ENCODE peak calls at places on chromosomes 12 and 14, in five cellular contexts. N is lower lobe of right lung, L is mucosa of descending colon, Y is psoas muscle, M is RWPE2. G is an unnamed sample.

GRCh38 chr12:108734200-108734906 is 3.0 kb upstream of the CORO1C start:
- DNase-seq in N (no peak), L (no peak), Y (no peak), M (peak), G (no peak)

GRCh38 chr12:132140918-132141841 is 2.9 kb downstream of the DDX51 start:
- DNase-seq in N (no peak), L (peak), Y (no peak), M (peak), G (no peak)

GRCh38 chr14:93683241-93683640 is 105.0 kb downstream of the PRIMA1 start:
- DNase-seq in N (no peak), L (no peak), Y (no peak), M (no peak), G (no peak)

GRCh38 chr14:97603201-97603600 is 806.0 kb downstream of the VRK1 start:
- DNase-seq in N (no peak), L (peak), Y (no peak), M (no peak), G (no peak)

GRCh38 chr14:61653507-61653906 is 41.8 kb upstream of the HIF1A start:
- DNase-seq in N (no peak), L (no peak), Y (no peak), M (peak), G (peak)

GRCh38 chr14:39873793-39874192 is 441.6 kb upstream of the FBXO33 start:
- DNase-seq in N (no peak), L (no peak), Y (no peak), M (no peak), G (no peak)

GRCh38 chr12:123660328-123660727 is 10.6 kb upstream of the TCTN2 start:
- DNase-seq in N (no peak), L (no peak), Y (no peak), M (no peak), G (no peak)

GRCh38 chr12:16939871-16940306 is 333.9 kb upstream of the LMO3 start:
- DNase-seq in N (peak), L (peak), Y (no peak), M (no peak), G (peak)

GRCh38 chr14:75558440-75558839 is 20.0 kb upstream of the FLVCR2 start:
- DNase-seq in N (no peak), L (no peak), Y (no peak), M (no peak), G (no peak)

GRCh38 chr12:47023311-47023710 is 56.1 kb upstream of the PCED1B start:
- DNase-seq in N (no peak), L (no peak), Y (no peak), M (no peak), G (no peak)

GRCh38 chr14:61764342-61765122 is 2.3 kb downstream of the SNAPC1 start:
- DNase-seq in N (no peak), L (no peak), Y (no peak), M (no peak), G (no peak)

GRCh38 chr14:70698288-70698687 is 56.6 kb downstream of the TTC9 start:
- DNase-seq in N (no peak), L (no peak), Y (no peak), M (no peak), G (no peak)

GRCh38 chr12:91432079-91432478 is 249.5 kb upstream of the DCN start:
- DNase-seq in N (no peak), L (no peak), Y (no peak), M (no peak), G (no peak)

GRCh38 chr12:79344855-79345840 is 345.6 kb downstream of the PAWR start:
- DNase-seq in N (no peak), L (no peak), Y (no peak), M (no peak), G (no peak)

GRCh38 chr12:76790564-76791552 is 26.9 kb downstream of the ZDHHC17 start:
- DNase-seq in N (no peak), L (no peak), Y (no peak), M (no peak), G (no peak)

GRCh38 chr12:13534645-13535398 is 338.3 kb downstream of the EMP1 start:
- DNase-seq in N (peak), L (no peak), Y (peak), M (no peak), G (peak)

GRCh38 chr12:116045158-116045557 is 232.3 kb downstream of the MED13L start:
- DNase-seq in N (no peak), L (no peak), Y (no peak), M (no peak), G (no peak)

GRCh38 chr14:35963209-35963608 is 137.1 kb downstream of the BRMS1L start:
- DNase-seq in N (no peak), L (no peak), Y (no peak), M (no peak), G (no peak)

GRCh38 chr14:66078031-66078430 is 408.1 kb upstream of the CCDC196 start:
- DNase-seq in N (no peak), L (no peak), Y (no peak), M (no peak), G (no peak)

GRCh38 chr14:61563880-61564622 is 131.3 kb upstream of the HIF1A start:
- DNase-seq in N (no peak), L (no peak), Y (no peak), M (no peak), G (no peak)

GRCh38 chr12:5227722-5228274 is 184.1 kb downstream of the KCNA5 start:
- DNase-seq in N (no peak), L (no peak), Y (no peak), M (no peak), G (no peak)

GRCh38 chr14:60722836-60723217 is 1.3 kb downstream of the SIX4 start:
- DNase-seq in N (no peak), L (no peak), Y (peak), M (peak), G (no peak)

GRCh38 chr12:122726056-122726558 is 4.5 kb downstream of the HCAR1 start:
- DNase-seq in N (no peak), L (no peak), Y (no peak), M (no peak), G (no peak)

GRCh38 chr12:65742481-65742971 is 81.8 kb upstream of the HMGA2 start:
- DNase-seq in N (no peak), L (no peak), Y (no peak), M (no peak), G (no peak)

GRCh38 chr12:51852404-51853137 is 4.1 kb upstream of the FIGNL2 start:
- DNase-seq in N (no peak), L (no peak), Y (no peak), M (no peak), G (no peak)

GRCh38 chr12:77723308-77723707 is 107.4 kb upstream of the NAV3 start:
- DNase-seq in N (no peak), L (no peak), Y (no peak), M (no peak), G (no peak)

GRCh38 chr14:92492261-92492660 is 21.3 kb upstream of the RIN3 start:
- DNase-seq in N (no peak), L (no peak), Y (no peak), M (peak), G (no peak)

GRCh38 chr12:68056300-68056699 is 67.1 kb downstream of the IFNG-AS1 start:
- DNase-seq in N (no peak), L (no peak), Y (no peak), M (no peak), G (no peak)

GRCh38 chr14:24160499-24160849 is 591 bp upstream of the IRF9 start:
- DNase-seq in N (no peak), L (no peak), Y (no peak), M (no peak), G (no peak)
- H3K4me3 ChIP-seq in N (no peak), L (no peak), Y (no peak), M (no peak), G (no peak)

GRCh38 chr12:120724720-120725119 is 906 bp upstream of the ACADS start:
- DNase-seq in N (no peak), L (no peak), Y (no peak), M (no peak), G (no peak)

GRCh38 chr12:120726961-120727360 is 1.3 kb downstream of the ACADS start:
- DNase-seq in N (peak), L (no peak), Y (no peak), M (no peak), G (no peak)

GRCh38 chr12:120725659-120726509 is at the start of gene ACADS:
- DNase-seq in N (peak), L (peak), Y (peak), M (peak), G (peak)

GRCh38 chr12:120725151-120725658 is 421 bp upstream of the ACADS start:
- DNase-seq in N (no peak), L (no peak), Y (no peak), M (no peak), G (no peak)

DNA sequence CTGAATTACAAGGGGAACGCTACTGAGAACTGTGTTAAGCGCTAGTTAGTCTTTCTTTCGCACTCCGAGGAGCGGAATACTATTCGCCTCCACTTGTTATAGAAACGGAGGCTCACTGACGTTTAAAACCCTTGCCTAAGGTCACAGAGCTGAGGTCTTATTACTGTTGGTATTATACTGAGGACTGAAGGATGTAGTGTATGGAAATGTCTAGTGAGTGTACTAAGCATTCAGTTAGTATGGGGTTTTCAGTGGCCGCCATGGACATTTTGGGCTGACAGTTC is 826 bp downstream of the ACADS start:
- DNase-seq in N (peak), L (no peak), Y (no peak), M (no peak), G (no peak)
- H3K4me3 ChIP-seq in N (peak), L (peak), Y (peak), M (no peak), G (peak)

GRCh38 chr12:20476551-20476950 is 108.2 kb downstream of the PDE3A start:
- DNase-seq in N (no peak), L (no peak), Y (no peak), M (no peak), G (no peak)

GRCh38 chr12:20477691-20478090 is 109.4 kb downstream of the PDE3A start:
- DNase-seq in N (no peak), L (no peak), Y (no peak), M (no peak), G (no peak)

GRCh38 chr12:20474443-20474842 is 106.1 kb downstream of the PDE3A start:
- DNase-seq in N (no peak), L (no peak), Y (no peak), M (no peak), G (no peak)

GRCh38 chr12:20473133-20473532 is 104.8 kb downstream of the PDE3A start:
- DNase-seq in N (no peak), L (no peak), Y (no peak), M (no peak), G (no peak)

DNA sequence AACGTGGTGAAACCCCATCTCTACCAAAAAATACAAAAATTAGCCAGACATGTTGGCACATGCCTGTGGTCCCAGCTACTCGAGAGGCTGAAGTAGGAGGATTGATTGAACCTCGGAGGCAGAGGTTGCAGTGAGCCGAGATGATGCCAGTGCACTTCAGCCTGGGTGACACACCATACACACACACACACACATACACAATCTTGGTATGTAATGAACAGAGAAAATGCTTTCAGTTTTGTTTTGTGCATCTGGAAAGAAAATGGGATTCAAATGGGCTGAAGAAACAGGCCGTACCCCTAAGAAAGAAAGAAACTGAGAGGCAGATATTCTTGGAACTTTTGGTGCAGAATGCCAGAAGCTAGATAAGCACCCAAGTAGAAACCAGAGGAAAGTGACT is 107.2 kb downstream of the PDE3A start:
- DNase-seq in N (no peak), L (no peak), Y (no peak), M (no peak), G (no peak)
- H3K4me3 ChIP-seq in N (no peak), L (no peak), Y (no peak), M (no peak), G (no peak)

GRCh38 chr14:102917469-102918211 is 4.8 kb upstream of the AMN start:
- DNase-seq in N (peak), L (peak), Y (peak), M (peak), G (peak)
- H3K4me3 ChIP-seq in N (no peak), L (no peak), Y (no peak), M (no peak), G (no peak)

DNA sequence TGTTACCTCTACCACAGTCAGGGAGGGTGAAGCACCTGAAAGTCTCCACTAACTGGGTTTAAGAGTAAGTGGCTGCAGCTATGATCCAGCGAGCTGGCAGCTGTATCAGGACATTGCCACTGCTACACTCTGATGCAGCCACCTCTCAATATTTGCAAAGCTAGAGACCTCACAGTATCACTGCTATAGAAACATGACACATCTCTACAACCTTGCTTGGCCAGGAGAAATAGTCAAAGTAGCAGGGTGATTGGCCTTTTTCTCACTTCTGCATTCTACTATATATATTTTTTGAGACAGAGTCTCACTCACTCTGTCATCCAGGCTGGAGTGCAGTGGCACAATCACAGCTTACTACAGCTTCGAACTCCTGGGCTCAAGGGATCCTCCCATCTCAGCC is 9.3 kb upstream of the FMNL3 start:
- DNase-seq in N (no peak), L (no peak), Y (no peak), M (no peak), G (no peak)
- H3K4me3 ChIP-seq in N (no peak), L (no peak), Y (no peak), M (no peak), G (no peak)

GRCh38 chr14:105068818-105069217 is 3.6 kb upstream of the GPR132 start:
- DNase-seq in N (no peak), L (peak), Y (no peak), M (no peak), G (no peak)
- H3K4me3 ChIP-seq in N (no peak), L (no peak), Y (no peak), M (no peak), G (no peak)